ENCODE peak calls at places on chromosomes 6 and 20, in five cellular contexts. One of them, this sample, is unnamed.

GRCh38 chr6:33288942-33289783 is at the start of the genes PFDN6 and WDR46:
- DNase-seq in MM.1S: peak
- DNase-seq in IMR-90: peak
- DNase-seq in foreskin keratinocyte: peak
- DNase-seq in progenitor cell of endocrine pancreas: peak
- DNase-seq in this sample: peak

GRCh38 chr6:20211037-20211940 is 980 bp downstream of the MBOAT1 start:
- DNase-seq in MM.1S: peak
- DNase-seq in IMR-90: peak
- DNase-seq in foreskin keratinocyte: peak
- DNase-seq in progenitor cell of endocrine pancreas: no peak
- DNase-seq in this sample: peak

GRCh38 chr6:71855406-71855805 is 30.9 kb upstream of the RIMS1 start:
- DNase-seq in MM.1S: peak
- DNase-seq in IMR-90: no peak
- DNase-seq in foreskin keratinocyte: no peak
- DNase-seq in progenitor cell of endocrine pancreas: no peak
- DNase-seq in this sample: no peak

GRCh38 chr6:134161036-134161435 is 108.6 kb upstream of the SLC2A12 start:
- DNase-seq in MM.1S: no peak
- DNase-seq in IMR-90: peak
- DNase-seq in foreskin keratinocyte: no peak
- DNase-seq in progenitor cell of endocrine pancreas: no peak
- DNase-seq in this sample: no peak

GRCh38 chr6:168163096-168163731 is 84.2 kb upstream of the FRMD1 start:
- DNase-seq in MM.1S: no peak
- DNase-seq in IMR-90: peak
- DNase-seq in foreskin keratinocyte: no peak
- DNase-seq in progenitor cell of endocrine pancreas: no peak
- DNase-seq in this sample: no peak

GRCh38 chr6:111631018-111631417 is 25.3 kb upstream of the TRAF3IP2 start:
- DNase-seq in MM.1S: no peak
- DNase-seq in IMR-90: no peak
- DNase-seq in foreskin keratinocyte: no peak
- DNase-seq in progenitor cell of endocrine pancreas: no peak
- DNase-seq in this sample: no peak

GRCh38 chr20:21503345-21503744 is 10.5 kb downstream of the NKX2-2 start:
- DNase-seq in MM.1S: peak
- DNase-seq in IMR-90: peak
- DNase-seq in foreskin keratinocyte: no peak
- DNase-seq in progenitor cell of endocrine pancreas: no peak
- DNase-seq in this sample: peak

GRCh38 chr6:144007779-144008500 is at the start of gene PLAGL1:
- DNase-seq in MM.1S: no peak
- DNase-seq in IMR-90: peak
- DNase-seq in foreskin keratinocyte: no peak
- DNase-seq in progenitor cell of endocrine pancreas: peak
- DNase-seq in this sample: peak

GRCh38 chr6:128028183-128028582 is 127.3 kb upstream of the THEMIS start:
- DNase-seq in MM.1S: no peak
- DNase-seq in IMR-90: no peak
- DNase-seq in foreskin keratinocyte: no peak
- DNase-seq in progenitor cell of endocrine pancreas: no peak
- DNase-seq in this sample: no peak

GRCh38 chr6:106823058-106823457 is 151.5 kb downstream of the CD24 start:
- DNase-seq in MM.1S: no peak
- DNase-seq in IMR-90: no peak
- DNase-seq in foreskin keratinocyte: no peak
- DNase-seq in progenitor cell of endocrine pancreas: no peak
- DNase-seq in this sample: no peak

GRCh38 chr6:90066715-90067114 is 172.4 kb downstream of the GJA10 start:
- DNase-seq in MM.1S: no peak
- DNase-seq in IMR-90: no peak
- DNase-seq in foreskin keratinocyte: no peak
- DNase-seq in progenitor cell of endocrine pancreas: no peak
- DNase-seq in this sample: no peak

GRCh38 chr20:37362821-37363220 is 16.9 kb downstream of the SRC start:
- DNase-seq in MM.1S: no peak
- DNase-seq in IMR-90: no peak
- DNase-seq in foreskin keratinocyte: no peak
- DNase-seq in progenitor cell of endocrine pancreas: no peak
- DNase-seq in this sample: no peak

GRCh38 chr6:169969372-169970099 is 218.1 kb downstream of the ERMARD start:
- DNase-seq in MM.1S: no peak
- DNase-seq in IMR-90: no peak
- DNase-seq in foreskin keratinocyte: no peak
- DNase-seq in progenitor cell of endocrine pancreas: no peak
- DNase-seq in this sample: no peak

GRCh38 chr6:110524305-110524704 is 47.9 kb upstream of the SLC22A16 start:
- DNase-seq in MM.1S: no peak
- DNase-seq in IMR-90: no peak
- DNase-seq in foreskin keratinocyte: no peak
- DNase-seq in progenitor cell of endocrine pancreas: no peak
- DNase-seq in this sample: no peak

GRCh38 chr20:62824476-62825287 is 7.8 kb downstream of the COL9A3 start:
- DNase-seq in MM.1S: peak
- DNase-seq in IMR-90: no peak
- DNase-seq in foreskin keratinocyte: no peak
- DNase-seq in progenitor cell of endocrine pancreas: no peak
- DNase-seq in this sample: peak

GRCh38 chr20:10581823-10582222 is 92.0 kb downstream of the JAG1 start:
- DNase-seq in MM.1S: no peak
- DNase-seq in IMR-90: peak
- DNase-seq in foreskin keratinocyte: no peak
- DNase-seq in progenitor cell of endocrine pancreas: no peak
- DNase-seq in this sample: no peak

GRCh38 chr6:19009769-19010168 is 622.6 kb downstream of the RNF144B start:
- DNase-seq in MM.1S: no peak
- DNase-seq in IMR-90: no peak
- DNase-seq in foreskin keratinocyte: no peak
- DNase-seq in progenitor cell of endocrine pancreas: no peak
- DNase-seq in this sample: no peak

GRCh38 chr6:146545608-146546007 is 2.0 kb downstream of the RAB32 start:
- DNase-seq in MM.1S: no peak
- DNase-seq in IMR-90: peak
- DNase-seq in foreskin keratinocyte: no peak
- DNase-seq in progenitor cell of endocrine pancreas: no peak
- DNase-seq in this sample: no peak

GRCh38 chr6:159879829-159880228 is 11.0 kb upstream of the MAS1 start:
- DNase-seq in MM.1S: no peak
- DNase-seq in IMR-90: no peak
- DNase-seq in foreskin keratinocyte: no peak
- DNase-seq in progenitor cell of endocrine pancreas: no peak
- DNase-seq in this sample: no peak

GRCh38 chr6:11043552-11043960 is 549 bp downstream of the ELOVL2 start:
- DNase-seq in MM.1S: no peak
- DNase-seq in IMR-90: no peak
- DNase-seq in foreskin keratinocyte: no peak
- DNase-seq in progenitor cell of endocrine pancreas: no peak
- DNase-seq in this sample: peak

DNA sequence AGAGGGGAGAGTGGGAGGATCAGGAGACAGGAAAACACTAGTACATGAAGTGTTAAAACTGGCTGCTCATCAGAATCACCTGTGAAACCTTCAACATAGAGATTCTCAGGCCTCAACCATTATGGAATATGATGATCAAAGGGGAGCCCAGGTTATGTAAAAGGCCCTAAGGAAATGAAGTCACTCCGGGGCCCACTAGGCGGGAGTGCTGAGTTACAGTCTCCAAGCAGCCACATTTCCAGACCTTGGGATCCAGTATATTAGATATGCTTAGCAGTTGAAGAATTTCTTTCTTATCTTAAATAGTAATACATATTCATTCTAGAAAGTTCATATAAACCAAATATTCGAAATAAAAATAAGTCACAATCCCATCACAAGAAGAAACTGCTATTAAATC is 476.3 kb downstream of the PRKN start:
- DNase-seq in MM.1S: no peak
- DNase-seq in IMR-90: no peak
- DNase-seq in foreskin keratinocyte: no peak
- DNase-seq in progenitor cell of endocrine pancreas: no peak
- DNase-seq in this sample: no peak
- TF ChIP-seq CTCF in MM.1S: no peak
- TF ChIP-seq CTCF in IMR-90: no peak
- TF ChIP-seq CTCF in foreskin keratinocyte: peak
- TF ChIP-seq CTCF in progenitor cell of endocrine pancreas: peak
- TF ChIP-seq CTCF in this sample: no peak

GRCh38 chr6:16918586-16918985 is 157.3 kb upstream of the ATXN1 start:
- DNase-seq in MM.1S: no peak
- DNase-seq in IMR-90: no peak
- DNase-seq in foreskin keratinocyte: no peak
- DNase-seq in progenitor cell of endocrine pancreas: no peak
- DNase-seq in this sample: no peak

GRCh38 chr6:16925461-16925860 is 164.2 kb upstream of the ATXN1 start:
- DNase-seq in MM.1S: no peak
- DNase-seq in IMR-90: peak
- DNase-seq in foreskin keratinocyte: no peak
- DNase-seq in progenitor cell of endocrine pancreas: no peak
- DNase-seq in this sample: no peak

GRCh38 chr6:16927205-16927604 is 165.9 kb upstream of the ATXN1 start:
- DNase-seq in MM.1S: no peak
- DNase-seq in IMR-90: no peak
- DNase-seq in foreskin keratinocyte: no peak
- DNase-seq in progenitor cell of endocrine pancreas: no peak
- DNase-seq in this sample: no peak

GRCh38 chr6:16921399-16922110 is 160.3 kb upstream of the ATXN1 start:
- DNase-seq in MM.1S: no peak
- DNase-seq in IMR-90: peak
- DNase-seq in foreskin keratinocyte: peak
- DNase-seq in progenitor cell of endocrine pancreas: no peak
- DNase-seq in this sample: no peak

GRCh38 chr6:16922282-16922681 is 161.0 kb upstream of the ATXN1 start:
- DNase-seq in MM.1S: no peak
- DNase-seq in IMR-90: no peak
- DNase-seq in foreskin keratinocyte: no peak
- DNase-seq in progenitor cell of endocrine pancreas: no peak
- DNase-seq in this sample: no peak
- TF ChIP-seq CTCF in MM.1S: no peak
- TF ChIP-seq CTCF in IMR-90: no peak
- TF ChIP-seq CTCF in foreskin keratinocyte: no peak
- TF ChIP-seq CTCF in progenitor cell of endocrine pancreas: no peak
- TF ChIP-seq CTCF in this sample: no peak

GRCh38 chr6:36319834-36320233 is 16.9 kb downstream of the BNIP5 start:
- DNase-seq in MM.1S: no peak
- DNase-seq in IMR-90: no peak
- DNase-seq in foreskin keratinocyte: no peak
- DNase-seq in progenitor cell of endocrine pancreas: no peak
- DNase-seq in this sample: no peak

GRCh38 chr6:36317623-36318022 is 19.1 kb downstream of the BNIP5 start:
- DNase-seq in MM.1S: no peak
- DNase-seq in IMR-90: no peak
- DNase-seq in foreskin keratinocyte: no peak
- DNase-seq in progenitor cell of endocrine pancreas: no peak
- DNase-seq in this sample: no peak

GRCh38 chr6:36320475-36320874 is 16.2 kb downstream of the BNIP5 start:
- DNase-seq in MM.1S: no peak
- DNase-seq in IMR-90: no peak
- DNase-seq in foreskin keratinocyte: no peak
- DNase-seq in progenitor cell of endocrine pancreas: no peak
- DNase-seq in this sample: no peak

GRCh38 chr6:36318690-36319435 is 17.8 kb downstream of the BNIP5 start:
- DNase-seq in MM.1S: no peak
- DNase-seq in IMR-90: no peak
- DNase-seq in foreskin keratinocyte: no peak
- DNase-seq in progenitor cell of endocrine pancreas: no peak
- DNase-seq in this sample: no peak

DNA sequence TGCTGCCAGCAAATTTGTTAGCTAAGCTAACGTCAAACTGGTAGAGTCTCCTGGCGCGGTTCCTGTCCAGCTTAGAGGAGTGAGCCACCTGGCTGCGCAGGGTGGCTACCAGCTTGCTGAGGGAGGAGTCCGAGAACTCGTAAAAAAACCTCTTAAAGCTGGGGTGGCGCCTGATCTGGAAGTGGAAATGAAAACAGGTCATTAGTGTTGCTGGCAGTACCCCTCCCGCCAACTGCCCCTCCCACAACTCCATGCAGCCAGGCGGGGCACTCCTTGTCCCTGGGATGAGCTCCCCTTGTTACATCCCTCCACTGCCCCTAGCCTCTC is 17.3 kb downstream of the BNIP5 start:
- DNase-seq in MM.1S: peak
- DNase-seq in IMR-90: no peak
- DNase-seq in foreskin keratinocyte: no peak
- DNase-seq in progenitor cell of endocrine pancreas: no peak
- DNase-seq in this sample: no peak
- TF ChIP-seq CTCF in MM.1S: peak
- TF ChIP-seq CTCF in IMR-90: no peak
- TF ChIP-seq CTCF in foreskin keratinocyte: no peak
- TF ChIP-seq CTCF in progenitor cell of endocrine pancreas: no peak
- TF ChIP-seq CTCF in this sample: no peak

GRCh38 chr6:30391240-30391639 is 46.3 kb downstream of the RPP21 start:
- DNase-seq in MM.1S: no peak
- DNase-seq in IMR-90: no peak
- DNase-seq in foreskin keratinocyte: no peak
- DNase-seq in progenitor cell of endocrine pancreas: no peak
- DNase-seq in this sample: no peak

GRCh38 chr6:30380464-30380863 is 35.5 kb downstream of the RPP21 start:
- DNase-seq in MM.1S: no peak
- DNase-seq in IMR-90: no peak
- DNase-seq in foreskin keratinocyte: no peak
- DNase-seq in progenitor cell of endocrine pancreas: no peak
- DNase-seq in this sample: no peak

GRCh38 chr6:30386166-30386565 is 41.2 kb downstream of the RPP21 start:
- DNase-seq in MM.1S: no peak
- DNase-seq in IMR-90: no peak
- DNase-seq in foreskin keratinocyte: no peak
- DNase-seq in progenitor cell of endocrine pancreas: no peak
- DNase-seq in this sample: no peak
- TF ChIP-seq CTCF in MM.1S: no peak
- TF ChIP-seq CTCF in IMR-90: no peak
- TF ChIP-seq CTCF in foreskin keratinocyte: no peak
- TF ChIP-seq CTCF in progenitor cell of endocrine pancreas: no peak
- TF ChIP-seq CTCF in this sample: no peak

DNA sequence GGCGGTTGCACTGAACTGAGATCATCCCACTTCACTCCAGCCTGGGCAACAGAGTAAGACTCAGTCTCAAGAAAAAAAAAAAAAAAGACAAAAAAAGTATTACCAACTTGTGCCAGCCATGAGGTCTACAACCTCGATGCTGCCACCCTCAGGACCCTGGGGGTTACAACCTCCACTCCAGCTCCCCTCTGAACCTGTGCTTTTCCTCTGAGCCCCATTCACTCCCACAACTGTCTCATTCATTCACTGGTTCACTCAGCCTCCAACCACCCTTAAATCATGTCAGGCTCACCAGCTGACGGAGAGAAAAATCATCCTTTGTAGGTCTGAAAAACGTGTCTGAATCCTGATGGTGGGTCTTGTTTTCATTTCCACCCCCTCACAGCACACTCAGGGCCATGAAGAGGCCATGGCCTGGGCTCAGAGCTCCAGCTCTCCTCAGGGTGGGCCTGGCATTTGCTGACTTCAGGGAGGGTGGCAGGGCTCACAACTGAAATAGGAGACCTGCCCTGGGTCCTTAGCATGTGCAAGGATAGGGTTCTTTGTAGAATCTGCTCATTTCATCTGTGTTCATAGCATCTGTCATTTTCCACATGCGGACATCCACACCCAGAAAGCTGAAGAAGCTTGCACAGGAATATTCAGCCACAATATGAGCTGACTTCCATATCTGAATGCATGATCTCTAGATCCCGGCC is 1.9 kb upstream of the ULBP1 start:
- DNase-seq in MM.1S: peak
- DNase-seq in IMR-90: no peak
- DNase-seq in foreskin keratinocyte: no peak
- DNase-seq in progenitor cell of endocrine pancreas: no peak
- DNase-seq in this sample: no peak
- TF ChIP-seq CTCF in MM.1S: peak
- TF ChIP-seq CTCF in IMR-90: peak
- TF ChIP-seq CTCF in foreskin keratinocyte: peak
- TF ChIP-seq CTCF in progenitor cell of endocrine pancreas: peak
- TF ChIP-seq CTCF in this sample: no peak

This sample was measured in GM13977.